ENCODE peak calls at places on chromosomes 4 and X, in five cellular contexts. J is CD4-positive, CD25-positive, alpha-beta regulatory T cell; P is testis; O is stomach; Q is IMR-90. F is an unnamed sample. For H3K4me1, the result is how much of the 10 kb centered on the place peaks cover.

GRCh38 chrX:153592966-153593688 is 5.8 kb downstream of the CCNQ start:
- DNase-seq in O (no peak), Q (no peak), P (peak), J (no peak), F (no peak)

GRCh38 chrX:47145408-47146120 is 543 bp downstream of the RBM10 start:
- DNase-seq in P (peak), J (no peak), O (no peak), Q (no peak), F (no peak)

GRCh38 chr4:94277539-94277938 is 65.1 kb downstream of the HPGDS start:
- DNase-seq in P (no peak), J (no peak), Q (peak), O (no peak), F (no peak)

GRCh38 chr4:8291701-8292387 is 22.3 kb downstream of the HTRA3 start:
- DNase-seq in P (no peak), Q (no peak), J (no peak), O (no peak), F (peak)

GRCh38 chrX:63652086-63652775 is 132.8 kb downstream of the ARHGEF9 start:
- DNase-seq in Q (peak), P (no peak), J (no peak), O (no peak), F (no peak)

GRCh38 chr4:85708468-85708867 is 233.5 kb downstream of the ARHGAP24 start:
- DNase-seq in J (no peak), P (no peak), O (no peak), Q (no peak), F (no peak)

GRCh38 chr4:140717313-140717712 is 38.9 kb downstream of the TBC1D9 start:
- DNase-seq in J (no peak), Q (no peak), P (no peak), O (no peak), F (no peak)

GRCh38 chrX:134718329-134719317 is 60.4 kb upstream of the PLAC1 start:
- DNase-seq in O (peak), P (no peak), Q (peak), J (peak), F (no peak)

GRCh38 chrX:119672252-119672825 is 20.6 kb downstream of the SEPTIN6 start:
- DNase-seq in Q (peak), O (no peak), P (no peak), J (no peak), F (no peak)

GRCh38 chr4:167873536-167873935 is 218.8 kb upstream of the ANXA10 start:
- DNase-seq in P (no peak), O (no peak), Q (no peak), J (no peak), F (no peak)

GRCh38 chr4:38141808-38142500 is 181.8 kb downstream of the PTTG2 start:
- DNase-seq in O (no peak), Q (peak), P (no peak), J (no peak), F (no peak)

GRCh38 chr4:118823471-118823870 is 12.5 kb downstream of the SEC24D start:
- DNase-seq in Q (no peak), O (peak), P (no peak), J (no peak), F (peak)

GRCh38 chr4:113547487-113548042 is 214.0 kb downstream of the CAMK2D start:
- DNase-seq in J (peak), P (peak), O (peak), Q (peak), F (peak)

GRCh38 chrX:68889244-68889643 is 60.4 kb downstream of the EFNB1 start:
- DNase-seq in O (no peak), J (no peak), P (no peak), Q (no peak), F (no peak)

GRCh38 chr4:175071123-175071522 is 153.0 kb downstream of the ADAM29 start:
- DNase-seq in O (no peak), J (no peak), P (no peak), Q (no peak), F (no peak)

GRCh38 chr4:19832388-19832787 is 419.3 kb upstream of the SLIT2 start:
- DNase-seq in O (no peak), P (no peak), J (no peak), Q (peak), F (no peak)

GRCh38 chr4:1551211-1551610 is 132.9 kb downstream of the FAM53A start:
- DNase-seq in Q (no peak), O (no peak), P (no peak), J (no peak), F (no peak)

DNA sequence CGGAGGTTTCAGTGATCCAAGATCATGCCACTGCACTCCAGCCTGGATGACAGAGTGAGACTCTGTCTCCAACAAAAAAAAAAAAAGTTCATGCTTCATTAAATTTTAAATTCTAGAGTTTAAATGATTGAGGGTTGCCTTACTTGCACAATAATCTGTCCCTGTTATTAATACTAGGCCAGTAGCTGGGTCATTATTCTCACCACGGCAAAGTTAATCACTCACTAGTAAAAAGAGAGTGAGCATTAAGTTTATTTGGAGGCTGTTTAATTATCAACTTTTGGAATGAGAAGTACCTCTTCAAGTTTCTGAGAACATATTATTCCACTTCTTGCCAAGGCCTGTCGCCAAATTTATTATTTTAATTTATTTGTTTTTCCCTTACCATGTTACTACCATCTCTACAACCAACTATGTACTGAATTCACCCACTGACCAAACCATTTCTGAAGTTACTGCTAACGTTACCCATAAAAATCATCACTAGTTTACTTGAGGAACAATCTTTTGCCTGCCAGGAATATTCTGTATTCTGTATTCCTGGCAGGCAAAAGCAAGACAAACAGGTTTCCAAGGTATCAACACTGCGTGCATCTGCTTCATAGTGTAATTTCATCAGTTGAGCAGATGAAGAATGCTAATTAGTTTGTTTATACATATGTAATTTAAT is 26.5 kb downstream of the GUCY1A1 start:
- DNase-seq in Q (no peak), O (no peak), P (no peak), J (no peak), F (no peak)
- H3K4me1 ChIP-seq in Q (under half), O (under half), P (under half), J (under half), F (under half)

GRCh38 chr4:92520563-92520962 is 216.8 kb downstream of the GRID2 start:
- DNase-seq in J (no peak), O (no peak), P (no peak), Q (no peak), F (no peak)
- H3K4me1 ChIP-seq in J (under half), O (under half), P (under half), Q (under half), F (under half)

GRCh38 chrX:52138830-52139544 is 45.7 kb upstream of the MAGED4 start:
- DNase-seq in O (no peak), Q (no peak), J (no peak), P (no peak), F (peak)
- H3K4me1 ChIP-seq in O (under half), Q (under half), J (under half), P (under half), F (under half)

GRCh38 chrX:149870840-149871239 is 10.1 kb upstream of the MAGEA8 start:
- DNase-seq in P (no peak), O (no peak), J (no peak), Q (no peak), F (no peak)
- H3K4me1 ChIP-seq in P (under half), O (under half), J (under half), Q (under half), F (under half)

GRCh38 chr4:6425911-6426310 is 46.5 kb downstream of the PPP2R2C start:
- DNase-seq in O (no peak), Q (no peak), P (no peak), J (no peak), F (no peak)
- H3K4me1 ChIP-seq in O (under half), Q (under half), P (under half), J (under half), F (under half)

GRCh38 chr4:108115168-108115526 is 53.6 kb downstream of the LEF1 start:
- DNase-seq in Q (no peak), O (no peak), J (no peak), P (no peak), F (no peak)

GRCh38 chr4:108114503-108114902 is 54.2 kb downstream of the LEF1 start:
- DNase-seq in J (no peak), Q (no peak), O (no peak), P (no peak), F (no peak)

GRCh38 chr4:108110450-108110849 is 58.3 kb downstream of the LEF1 start:
- DNase-seq in P (no peak), J (no peak), O (no peak), Q (no peak), F (no peak)

GRCh38 chr4:108111781-108112180 is 57.0 kb downstream of the LEF1 start:
- DNase-seq in J (no peak), Q (no peak), P (no peak), O (no peak), F (no peak)

DNA sequence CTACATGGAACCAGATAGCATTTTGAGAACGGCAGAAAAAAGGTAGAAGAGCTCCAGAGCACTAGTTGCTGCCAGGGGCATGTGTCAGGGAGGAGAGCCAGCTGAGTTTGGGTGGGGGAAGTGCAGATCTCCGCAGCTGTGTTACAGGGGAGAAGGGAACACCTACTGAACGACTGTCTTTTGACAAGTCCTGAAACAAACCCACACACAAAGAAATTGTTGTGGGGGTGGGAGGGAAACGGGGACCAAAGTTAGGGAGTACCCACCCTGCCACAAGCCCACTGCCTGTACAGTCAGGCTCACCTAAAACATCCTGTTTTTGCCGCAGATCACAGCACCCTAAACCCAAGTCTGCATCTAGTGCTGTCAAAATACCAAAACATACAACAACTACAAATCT is 55.5 kb downstream of the LEF1 start:
- DNase-seq in O (no peak), Q (no peak), J (peak), P (no peak), F (no peak)
- H3K4me1 ChIP-seq in O (under half), Q (under half), J (half or more), P (under half), F (under half)

DNA sequence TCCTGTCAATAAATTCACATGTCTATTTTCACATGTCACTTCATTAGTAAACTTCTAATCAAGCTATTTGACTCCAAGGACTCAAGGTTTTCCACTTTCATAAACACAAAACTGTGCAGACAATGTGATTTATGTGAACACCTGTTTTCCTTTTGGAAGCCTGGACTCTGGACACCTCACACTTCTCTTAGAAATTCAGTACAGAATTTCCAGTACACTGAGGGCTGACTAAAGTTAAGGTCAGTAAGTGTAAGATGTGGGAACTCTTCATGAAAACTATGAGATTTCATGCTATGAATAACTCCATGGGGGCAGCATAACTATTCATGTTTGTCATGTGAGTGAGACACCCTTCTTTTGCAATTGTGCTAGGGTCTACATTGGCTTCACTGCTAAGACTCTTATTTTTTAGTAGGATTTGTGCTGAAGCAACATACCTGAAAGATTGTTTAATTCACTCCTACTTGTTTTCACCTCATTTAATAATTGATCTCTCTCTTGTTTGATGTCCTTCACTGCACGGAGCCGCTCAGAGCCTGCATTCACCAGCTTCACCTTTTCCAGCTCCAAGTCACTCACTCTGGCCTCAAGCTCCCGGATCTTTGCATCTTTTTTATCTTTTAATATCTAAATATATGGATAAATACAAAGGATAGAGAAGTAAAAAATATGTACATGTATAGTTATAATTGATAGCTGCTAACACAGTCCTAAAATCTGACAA is 55.3 kb downstream of the STBD1 start:
- DNase-seq in O (no peak), P (no peak), J (no peak), Q (no peak), F (no peak)
- H3K4me1 ChIP-seq in O (under half), P (under half), J (under half), Q (under half), F (under half)